ENCODE peak calls at places on chromosomes 13 and 19, in five cellular contexts. A, J, H, T and R are unnamed samples. For H3K27me3 and H3K4me1, the result is how much of the 10 kb centered on the place peaks cover.

GRCh38 chr13:73702419-73703071 is 431.7 kb downstream of the KLF12 start:
- DNase-seq in T (peak), J (no peak), A (no peak), H (no peak), R (no peak)

GRCh38 chr19:34676697-34677385 is at the start of gene SCGB2B2:
- DNase-seq in A (no peak), J (no peak), H (no peak), T (peak), R (peak)

GRCh38 chr13:98571955-98572662 is 4.8 kb downstream of the STK24 start:
- DNase-seq in T (no peak), H (no peak), J (no peak), A (no peak), R (no peak)

GRCh38 chr13:63156816-63157215 is 1741.2 kb upstream of the PCDH20 start:
- DNase-seq in A (no peak), J (no peak), H (no peak), T (no peak), R (no peak)

GRCh38 chr13:91632071-91632470 is 233.7 kb downstream of the GPC5 start:
- DNase-seq in A (no peak), T (no peak), J (no peak), H (no peak), R (no peak)

GRCh38 chr13:51341804-51342203 is 2.3 kb downstream of the SERPINE3 start:
- DNase-seq in J (no peak), H (no peak), T (no peak), A (no peak), R (no peak)

GRCh38 chr13:63311587-63311986 is 1895.9 kb upstream of the PCDH20 start:
- DNase-seq in T (no peak), A (no peak), J (no peak), H (no peak), R (no peak)

GRCh38 chr19:55082023-55082851 is 6.6 kb downstream of the EPS8L1 start:
- DNase-seq in A (no peak), H (no peak), J (peak), T (no peak), R (no peak)

GRCh38 chr13:111347438-111347837 is 27.0 kb downstream of the TEX29 start:
- DNase-seq in T (no peak), H (no peak), J (no peak), A (no peak), R (no peak)

GRCh38 chr19:13082192-13083007 is 20.3 kb downstream of the LYL1 start:
- DNase-seq in T (no peak), A (no peak), J (no peak), H (no peak), R (no peak)

GRCh38 chr13:72648513-72649065 is 78.8 kb downstream of the MZT1 start:
- DNase-seq in A (no peak), J (no peak), H (no peak), T (no peak), R (no peak)

GRCh38 chr13:54185785-54186184 is 1157.2 kb downstream of the OLFM4 start:
- DNase-seq in A (no peak), H (no peak), J (no peak), T (no peak), R (no peak)

GRCh38 chr19:6230991-6231448 is 48.8 kb downstream of the MLLT1 start:
- DNase-seq in J (no peak), T (no peak), A (no peak), H (no peak), R (no peak)

GRCh38 chr13:23658929-23659541 is 88.8 kb downstream of the TNFRSF19 start:
- DNase-seq in T (no peak), J (peak), H (peak), A (no peak), R (no peak)

GRCh38 chr13:113917523-113918371 is 53.9 kb upstream of the GAS6 start:
- DNase-seq in T (no peak), H (no peak), A (peak), J (no peak), R (no peak)

GRCh38 chr13:47215741-47216140 is 318.9 kb upstream of the HTR2A start:
- DNase-seq in H (no peak), J (no peak), A (no peak), T (no peak), R (no peak)

GRCh38 chr13:48784906-48785555 is 131.3 kb downstream of the CYSLTR2 start:
- DNase-seq in T (no peak), J (no peak), H (no peak), A (no peak), R (no peak)

GRCh38 chr13:24233351-24233901 is 72.9 kb downstream of the SPATA13 start:
- DNase-seq in T (no peak), A (no peak), J (no peak), H (no peak), R (no peak)

GRCh38 chr19:33348301-33349010 is 25.1 kb upstream of the CEBPG start:
- DNase-seq in H (no peak), T (no peak), J (peak), A (no peak), R (no peak)

GRCh38 chr13:42794572-42795275 is 13.3 kb downstream of the FAM216B start:
- DNase-seq in H (no peak), T (no peak), A (no peak), J (no peak), R (no peak)

GRCh38 chr19:42475366-42475765 is 32.6 kb upstream of the CXCL17 start:
- DNase-seq in H (no peak), J (no peak), A (no peak), T (no peak), R (no peak)

GRCh38 chr19:17292301-17293074 is 10.7 kb downstream of the ABHD8 start:
- DNase-seq in T (peak), A (peak), J (peak), H (peak), R (peak)

GRCh38 chr13:95447766-95448165 is 104.8 kb upstream of the CLDN10 start:
- DNase-seq in T (no peak), J (no peak), A (no peak), H (no peak), R (no peak)

GRCh38 chr13:98405107-98405571 is 171.8 kb downstream of the STK24 start:
- DNase-seq in A (no peak), T (no peak), H (no peak), J (no peak), R (no peak)

GRCh38 chr13:97030705-97031452 is 36.6 kb upstream of the OXGR1 start:
- DNase-seq in A (no peak), H (no peak), T (no peak), J (peak), R (no peak)

GRCh38 chr13:106492576-106493323 is 42.7 kb downstream of the EFNB2 start:
- DNase-seq in T (no peak), J (no peak), H (no peak), A (no peak), R (no peak)

GRCh38 chr13:106491463-106491862 is 44.0 kb downstream of the EFNB2 start:
- DNase-seq in J (no peak), A (no peak), H (no peak), T (no peak), R (no peak)

GRCh38 chr13:106491928-106492327 is 43.5 kb downstream of the EFNB2 start:
- DNase-seq in T (no peak), A (no peak), H (no peak), J (no peak), R (no peak)

GRCh38 chr13:106490887-106491321 is 44.6 kb downstream of the EFNB2 start:
- DNase-seq in J (peak), H (no peak), T (no peak), A (no peak), R (no peak)

DNA sequence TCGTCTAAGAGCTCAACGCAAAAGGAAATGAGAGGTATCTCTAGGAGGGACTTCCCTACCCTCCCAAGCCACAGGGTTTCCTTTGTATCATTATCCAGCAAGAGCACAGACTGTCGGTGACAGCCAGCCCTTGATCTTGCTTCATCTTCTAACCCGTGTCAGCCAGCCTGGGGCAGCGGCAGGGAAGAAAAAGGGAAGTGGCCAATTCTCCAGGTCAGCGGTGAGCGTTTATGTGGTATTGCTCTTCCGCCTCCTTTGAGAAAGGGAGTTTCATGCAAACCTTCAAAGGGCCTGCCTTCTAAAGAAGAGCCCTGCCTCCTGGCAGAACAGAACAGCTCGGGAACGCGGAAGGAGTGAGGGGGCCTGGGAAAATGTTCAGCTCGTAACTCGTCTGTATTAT is 41.9 kb downstream of the EFNB2 start:
- DNase-seq in J (peak), A (no peak), T (peak), H (no peak), R (peak)
- H3K27me3 ChIP-seq in J (under half), A (under half), T (under half), H (under half), R (under half)

DNA sequence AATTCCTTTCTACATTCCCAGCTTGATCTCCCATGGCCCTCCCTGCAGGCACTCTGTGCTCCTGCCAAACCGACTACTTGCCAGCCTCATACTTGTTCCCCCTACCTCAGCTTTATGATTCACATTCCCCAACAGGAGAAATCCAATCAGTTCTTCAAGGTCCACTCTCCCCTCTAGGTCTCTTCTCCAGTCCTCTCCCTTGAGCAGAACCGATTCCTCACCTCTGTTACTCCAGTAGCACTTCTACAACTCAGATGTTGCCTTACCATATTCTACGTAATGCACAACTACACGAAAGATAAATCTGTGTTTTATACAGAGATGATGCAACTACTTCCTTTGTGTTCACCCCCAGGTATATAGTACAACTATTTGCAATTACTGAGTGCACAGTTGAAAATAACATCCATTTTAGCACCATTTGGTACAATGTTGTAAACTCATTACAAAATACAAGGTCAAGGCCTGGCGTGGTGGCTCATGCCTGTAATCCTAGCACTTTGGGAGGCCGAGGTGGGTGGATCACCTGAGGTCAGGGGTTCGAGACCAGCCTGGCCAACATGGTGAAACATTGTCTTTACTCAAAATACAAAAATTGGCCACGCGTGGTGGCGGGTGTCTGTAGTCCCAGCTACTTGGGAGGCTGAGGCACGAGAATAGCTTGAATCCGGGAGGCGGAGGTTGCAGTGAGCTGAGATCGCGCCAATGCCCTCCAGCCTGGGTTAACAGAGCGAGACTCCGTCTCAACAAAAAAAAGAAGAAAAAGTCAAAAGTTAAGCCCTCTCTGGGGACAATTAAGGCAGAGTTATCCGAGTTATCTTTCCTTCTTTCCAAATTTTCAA is 2.9 kb upstream of the WBP4 start:
- DNase-seq in T (no peak), A (no peak), J (peak), H (no peak), R (no peak)
- H3K4me1 ChIP-seq in T (under half), A (half or more), J (half or more), H (half or more), R (half or more)

GRCh38 chr19:29524912-29525870 is 603 bp upstream of the VSTM2B start:
- DNase-seq in J (no peak), T (no peak), A (no peak), H (peak), R (peak)
- H3K27me3 ChIP-seq in J (half or more), T (under half), A (half or more), H (half or more), R (half or more)

GRCh38 chr19:7254590-7254989 is 39.6 kb downstream of the INSR start:
- DNase-seq in A (no peak), H (no peak), J (peak), T (no peak), R (no peak)
- H3K4me1 ChIP-seq in A (under half), H (half or more), J (under half), T (under half), R (under half)

GRCh38 chr13:74770361-74770760 is 636.2 kb upstream of the KLF12 start:
- DNase-seq in T (no peak), H (no peak), A (no peak), J (no peak), R (no peak)

GRCh38 chr13:74768521-74769090 is 634.4 kb upstream of the KLF12 start:
- DNase-seq in T (no peak), A (no peak), J (no peak), H (no peak), R (no peak)

GRCh38 chr13:74761794-74762193 is 627.6 kb upstream of the KLF12 start:
- DNase-seq in J (no peak), H (no peak), T (no peak), A (no peak), R (no peak)

GRCh38 chr13:74767031-74767430 is 632.8 kb upstream of the KLF12 start:
- DNase-seq in T (no peak), H (no peak), J (peak), A (no peak), R (no peak)

GRCh38 chr13:74765955-74766354 is 631.8 kb upstream of the KLF12 start:
- DNase-seq in H (no peak), J (no peak), T (no peak), A (no peak), R (no peak)
- H3K27me3 ChIP-seq in H (under half), J (under half), T (under half), A (under half), R (under half)

DNA sequence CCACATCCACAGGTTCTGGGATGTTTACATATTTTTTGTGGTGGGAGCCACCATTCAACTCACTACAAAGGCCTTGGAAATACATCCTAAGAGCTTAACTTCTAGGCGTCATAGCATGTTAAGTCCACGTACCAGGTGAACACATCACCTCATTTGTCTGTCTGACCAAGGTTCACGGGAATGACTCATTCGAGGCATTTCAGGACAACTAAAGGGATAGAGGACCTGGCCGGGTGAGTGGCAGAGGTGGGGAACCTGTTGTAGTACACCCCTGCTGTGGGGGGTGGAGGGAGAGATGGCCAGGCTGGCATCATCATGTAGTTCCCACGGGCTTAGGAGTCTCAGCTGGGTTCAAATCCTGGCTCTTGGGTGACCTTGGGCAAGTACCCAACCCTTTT is 51.5 kb downstream of the BICRA start:
- DNase-seq in J (no peak), T (no peak), A (no peak), H (no peak), R (peak)
- H3K4me1 ChIP-seq in J (under half), T (under half), A (half or more), H (half or more), R (under half)

DNA sequence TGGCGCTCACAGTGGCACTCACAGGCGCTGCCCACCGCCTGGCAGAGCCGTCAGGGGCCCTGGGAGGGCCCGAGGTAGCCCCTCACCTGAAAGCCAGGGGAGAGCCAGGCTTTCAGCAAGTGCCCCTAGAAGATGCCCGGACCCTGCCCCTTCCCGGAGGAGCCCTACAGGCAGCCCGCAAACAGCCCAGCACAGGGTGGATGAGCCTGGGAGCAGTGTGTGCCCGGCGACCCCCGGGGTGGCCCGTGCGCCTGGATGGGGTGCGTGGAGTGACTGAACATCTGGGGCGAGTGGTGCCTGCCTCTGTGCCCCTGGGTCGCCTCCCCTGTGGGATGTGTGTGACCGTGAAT is 1.4 kb downstream of the CRLF1 start:
- DNase-seq in A (no peak), J (no peak), T (no peak), H (no peak), R (no peak)
- H3K27me3 ChIP-seq in A (half or more), J (half or more), T (under half), H (half or more), R (half or more)